ENCODE peak calls at places on chromosomes 11 and 22, in nine cellular contexts. A is adrenal gland, B is stomach, V is heart left ventricle, X is body of pancreas, E is sigmoid colon, H is IMR-90, J is breast epithelium, U is uterus. T is an unnamed sample.

GRCh38 chr11:15770798-15771414 is 585.4 kb downstream of the SOX6 start:
- DNase-seq in A (peak), B (peak), V (peak), X (peak), E (no peak), H (peak), J (no peak), U (no peak), T (no peak)

GRCh38 chr11:122781378-122782040 is 56.8 kb upstream of the CRTAM start:
- DNase-seq in A (peak), B (peak), V (peak), X (peak), E (peak), H (peak), J (peak), U (peak), T (peak)

GRCh38 chr11:116657842-116658825 is 114.7 kb downstream of the BUD13 start:
- DNase-seq in A (no peak), B (no peak), V (no peak), X (no peak), E (no peak), H (no peak), J (no peak), U (no peak), T (peak)

GRCh38 chr11:405323-405975 is 9.3 kb downstream of the SIGIRR start:
- DNase-seq in A (no peak), B (peak), V (peak), X (peak), E (peak), H (no peak), J (no peak), U (peak), T (no peak)

GRCh38 chr11:113603277-113604059 is 102.6 kb downstream of the TMPRSS5 start:
- DNase-seq in A (peak), B (no peak), V (peak), X (no peak), E (no peak), H (no peak), J (no peak), U (peak), T (no peak)

GRCh38 chr11:64340671-64341335 is 799 bp downstream of the CCDC88B start:
- DNase-seq in A (no peak), B (peak), V (peak), X (peak), E (no peak), H (no peak), J (no peak), U (no peak), T (no peak)

GRCh38 chr22:20268350-20269012 is 363 bp upstream of the RTN4R start:
- DNase-seq in A (peak), B (peak), V (peak), X (peak), E (no peak), H (peak), J (no peak), U (peak), T (no peak)

GRCh38 chr11:74462631-74463030 is 4.7 kb downstream of the KCNE3 start:
- DNase-seq in A (no peak), B (no peak), V (no peak), X (no peak), E (no peak), H (no peak), J (no peak), U (no peak), T (no peak)

GRCh38 chr11:128458316-128458715 is 129.0 kb downstream of the ETS1 start:
- DNase-seq in A (no peak), B (no peak), V (no peak), X (no peak), E (no peak), H (peak), J (no peak), U (no peak), T (no peak)

GRCh38 chr11:112225753-112226061 is 521 bp upstream of the PTS start:
- DNase-seq in A (peak), B (no peak), V (no peak), X (no peak), E (peak), H (peak), J (no peak), U (peak), T (no peak)

GRCh38 chr11:35355102-35355749 is 64.1 kb downstream of the SLC1A2 start:
- DNase-seq in A (no peak), B (no peak), V (no peak), X (no peak), E (no peak), H (no peak), J (no peak), U (no peak), T (no peak)
- TF ChIP-seq POLR2A in A (no peak), B (no peak), V (no peak), X (no peak), E (no peak), H (no peak), J (no peak), U (no peak), T (no peak)

DNA sequence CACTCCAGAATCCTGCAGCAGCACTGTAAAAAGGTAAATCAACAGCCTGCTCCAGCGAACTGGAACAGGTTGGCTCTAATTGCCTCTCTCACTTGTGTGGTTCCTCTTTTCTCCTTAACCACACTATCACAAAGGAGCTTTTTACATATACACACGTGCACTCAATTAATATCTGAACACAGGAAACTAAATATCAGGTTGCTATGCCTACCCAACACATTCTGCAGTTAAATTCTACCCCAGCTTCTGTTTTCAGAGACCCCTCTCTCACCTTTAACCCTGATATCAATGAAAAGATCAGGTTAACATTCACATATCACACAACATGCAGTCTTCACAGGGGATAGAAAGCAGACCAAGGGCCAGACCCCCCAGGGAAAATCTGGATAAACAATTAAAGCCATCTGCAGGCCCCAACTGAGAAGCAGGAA is 10.9 kb downstream of the RBFOX2 start:
- DNase-seq in A (no peak), B (no peak), V (no peak), X (no peak), E (no peak), H (no peak), J (no peak), U (no peak), T (no peak)
- H3K4me3 ChIP-seq in A (no peak), B (no peak), V (no peak), X (no peak), E (no peak), H (no peak), J (no peak), U (no peak), T (no peak)

GRCh38 chr11:22539851-22540376 is 85.7 kb downstream of the FANCF start:
- DNase-seq in A (no peak), B (no peak), V (no peak), X (peak), E (no peak), H (peak), J (no peak), U (no peak), T (no peak)
- TF ChIP-seq CTCF in A (peak), B (no peak), V (peak), X (peak), E (no peak), H (peak), J (no peak), U (no peak), T (no peak)

GRCh38 chr11:31509412-31510345 is at the start of the genes ELP4 and IMMP1L:
- DNase-seq in A (peak), B (peak), V (peak), X (peak), E (peak), H (peak), J (peak), U (peak), T (peak)
- TF ChIP-seq POLR2A in A (peak), B (peak), V (peak), X (peak), E (no peak), H (peak), J (no peak), U (peak), T (no peak)

GRCh38 chr11:36598051-36598450 is at the start of gene RAG2:
- DNase-seq in A (no peak), B (no peak), V (no peak), X (no peak), E (no peak), H (no peak), J (no peak), U (no peak), T (no peak)

GRCh38 chr11:36602143-36602542 is 4.1 kb upstream of the RAG2 start:
- DNase-seq in A (no peak), B (no peak), V (no peak), X (no peak), E (no peak), H (no peak), J (no peak), U (no peak), T (no peak)

GRCh38 chr11:36600155-36600554 is 2.1 kb upstream of the RAG2 start:
- DNase-seq in A (no peak), B (no peak), V (no peak), X (no peak), E (no peak), H (no peak), J (no peak), U (no peak), T (no peak)

GRCh38 chr11:36596880-36597279 is 1.2 kb downstream of the RAG2 start:
- DNase-seq in A (no peak), B (no peak), V (no peak), X (no peak), E (no peak), H (no peak), J (no peak), U (no peak), T (no peak)

GRCh38 chr11:36601145-36601544 is 3.1 kb upstream of the RAG2 start:
- DNase-seq in A (no peak), B (no peak), V (no peak), X (no peak), E (no peak), H (no peak), J (no peak), U (no peak), T (no peak)
- H3K4me3 ChIP-seq in A (no peak), B (no peak), V (no peak), X (no peak), E (no peak), H (no peak), J (no peak), U (no peak), T (no peak)

DNA sequence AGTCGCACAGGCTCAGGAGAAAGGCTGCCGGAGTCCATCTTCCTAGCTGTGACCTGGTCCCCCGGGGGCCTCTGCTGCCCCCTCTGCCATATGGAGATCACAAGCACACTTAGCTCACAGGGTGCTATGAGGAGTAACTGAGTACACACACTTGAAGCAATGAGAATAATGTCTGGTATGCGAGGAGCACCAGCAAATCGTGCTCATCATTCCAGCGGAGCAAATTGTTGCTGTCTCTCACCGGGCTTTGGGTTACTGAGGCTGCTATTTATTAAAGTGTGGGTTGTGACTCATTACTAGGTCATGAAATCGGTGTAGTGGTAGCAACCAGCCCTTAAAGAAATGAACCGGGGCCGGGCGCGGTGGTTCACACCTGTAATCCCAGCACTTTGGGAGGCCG is 48.1 kb upstream of the EIF3D start:
- DNase-seq in A (no peak), B (no peak), V (no peak), X (no peak), E (no peak), H (peak), J (no peak), U (no peak), T (no peak)
- TF ChIP-seq CTCF in A (no peak), B (no peak), V (no peak), X (no peak), E (no peak), H (no peak), J (no peak), U (no peak), T (no peak)

T was measured in lower leg skin.